ENCODE peak calls at places on chromosome 6, in four cellular contexts. One of them, this sample, is unnamed.

GRCh38 chr6:111661541-111662041 is 55.9 kb upstream of the TRAF3IP2 start:
- DNase-seq in neural crest cell: no peak
- DNase-seq in AG08396: no peak
- DNase-seq in aorta: no peak
- DNase-seq in this sample: no peak

GRCh38 chr6:16128759-16129622 is at the start of gene MYLIP:
- DNase-seq in neural crest cell: peak; percentile 95
- DNase-seq in AG08396: peak; percentile 98
- DNase-seq in aorta: peak; percentile 99
- DNase-seq in this sample: peak; percentile 97

GRCh38 chr6:144036064-144036873 is 28.2 kb upstream of the PLAGL1 start:
- DNase-seq in neural crest cell: no peak
- DNase-seq in AG08396: peak; percentile 27
- DNase-seq in aorta: no peak
- DNase-seq in this sample: no peak

GRCh38 chr6:155498370-155498769 is 42.7 kb upstream of the NOX3 start:
- DNase-seq in neural crest cell: no peak
- DNase-seq in AG08396: no peak
- DNase-seq in aorta: no peak
- DNase-seq in this sample: no peak

GRCh38 chr6:122894791-122895190 is 101.2 kb upstream of the CLVS2 start:
- DNase-seq in neural crest cell: no peak
- DNase-seq in AG08396: no peak
- DNase-seq in aorta: no peak
- DNase-seq in this sample: no peak

GRCh38 chr6:153553627-153554026 is 422.5 kb upstream of the RGS17 start:
- DNase-seq in neural crest cell: no peak
- DNase-seq in AG08396: peak; percentile 3
- DNase-seq in aorta: no peak
- DNase-seq in this sample: no peak

GRCh38 chr6:14447240-14447639 is 329.7 kb downstream of the CD83 start:
- DNase-seq in neural crest cell: no peak
- DNase-seq in AG08396: no peak
- DNase-seq in aorta: no peak
- DNase-seq in this sample: no peak

GRCh38 chr6:23663652-23664051 is 462.4 kb upstream of the NRSN1 start:
- DNase-seq in neural crest cell: no peak
- DNase-seq in AG08396: no peak
- DNase-seq in aorta: no peak
- DNase-seq in this sample: no peak

GRCh38 chr6:112429226-112429625 is 82.1 kb downstream of the RFPL4B start:
- DNase-seq in neural crest cell: no peak
- DNase-seq in AG08396: no peak
- DNase-seq in aorta: no peak
- DNase-seq in this sample: no peak

GRCh38 chr6:161443868-161444267 is 170.0 kb upstream of the AGPAT4 start:
- DNase-seq in neural crest cell: no peak
- DNase-seq in AG08396: no peak
- DNase-seq in aorta: no peak
- DNase-seq in this sample: no peak

GRCh38 chr6:111406200-111406711 is 76.8 kb downstream of the REV3L start:
- DNase-seq in neural crest cell: no peak
- DNase-seq in AG08396: no peak
- DNase-seq in aorta: no peak
- DNase-seq in this sample: no peak

GRCh38 chr6:73263570-73263909 is 544 bp upstream of the KHDC1 start:
- DNase-seq in neural crest cell: no peak
- DNase-seq in AG08396: peak; percentile 20
- DNase-seq in aorta: no peak
- DNase-seq in this sample: no peak

GRCh38 chr6:83708546-83708969 is 343 bp downstream of the SNAP91 start:
- DNase-seq in neural crest cell: peak; percentile 37
- DNase-seq in AG08396: peak; percentile 39
- DNase-seq in aorta: peak; percentile 73
- DNase-seq in this sample: no peak

GRCh38 chr6:166025149-166025898 is 142.3 kb downstream of the TBXT start:
- DNase-seq in neural crest cell: no peak
- DNase-seq in AG08396: peak; percentile 60
- DNase-seq in aorta: no peak
- DNase-seq in this sample: no peak

GRCh38 chr6:150723857-150724256 is 124.2 kb downstream of the PLEKHG1 start:
- DNase-seq in neural crest cell: no peak
- DNase-seq in AG08396: no peak
- DNase-seq in aorta: no peak
- DNase-seq in this sample: no peak

GRCh38 chr6:33440649-33441309 is 13.6 kb upstream of the ZBTB9 start:
- DNase-seq in neural crest cell: no peak
- DNase-seq in AG08396: no peak
- DNase-seq in aorta: no peak
- DNase-seq in this sample: no peak

GRCh38 chr6:117414770-117415169 is 11.0 kb downstream of the ROS1 start:
- DNase-seq in neural crest cell: no peak
- DNase-seq in AG08396: no peak
- DNase-seq in aorta: no peak
- DNase-seq in this sample: no peak

GRCh38 chr6:40907198-40907701 is 131.8 kb downstream of the UNC5CL start:
- DNase-seq in neural crest cell: no peak
- DNase-seq in AG08396: no peak
- DNase-seq in aorta: peak; percentile 81
- DNase-seq in this sample: no peak

GRCh38 chr6:21738180-21739094 is 144.9 kb downstream of the SOX4 start:
- DNase-seq in neural crest cell: no peak
- DNase-seq in AG08396: no peak
- DNase-seq in aorta: no peak
- DNase-seq in this sample: no peak

GRCh38 chr6:90162648-90163409 is 133.8 kb downstream of the BACH2 start:
- DNase-seq in neural crest cell: no peak
- DNase-seq in AG08396: no peak
- DNase-seq in aorta: no peak
- DNase-seq in this sample: no peak

GRCh38 chr6:79040083-79040482 is 38.0 kb downstream of the PHIP start:
- DNase-seq in neural crest cell: no peak
- DNase-seq in AG08396: no peak
- DNase-seq in aorta: no peak
- DNase-seq in this sample: no peak

GRCh38 chr6:79544299-79544927 is 7.2 kb upstream of the LCA5 start:
- DNase-seq in neural crest cell: no peak
- DNase-seq in AG08396: no peak
- DNase-seq in aorta: no peak
- DNase-seq in this sample: no peak

GRCh38 chr6:33249732-33250625 is 21.7 kb downstream of the VPS52 start:
- DNase-seq in neural crest cell: no peak
- DNase-seq in AG08396: peak; percentile 45
- DNase-seq in aorta: no peak
- DNase-seq in this sample: no peak

GRCh38 chr6:116887884-116888283 is 10.8 kb downstream of the RFX6 start:
- DNase-seq in neural crest cell: no peak
- DNase-seq in AG08396: no peak
- DNase-seq in aorta: no peak
- DNase-seq in this sample: no peak

GRCh38 chr6:147903931-147904330 is 395.4 kb downstream of the SAMD5 start:
- DNase-seq in neural crest cell: no peak
- DNase-seq in AG08396: no peak
- DNase-seq in aorta: no peak
- DNase-seq in this sample: no peak

GRCh38 chr6:6591778-6592388 is 3.4 kb downstream of the LY86 start:
- DNase-seq in neural crest cell: no peak
- DNase-seq in AG08396: no peak
- DNase-seq in aorta: no peak
- DNase-seq in this sample: no peak

GRCh38 chr6:72524011-72524645 is 97.7 kb upstream of the KCNQ5 start:
- DNase-seq in neural crest cell: no peak
- DNase-seq in AG08396: no peak
- DNase-seq in aorta: no peak
- DNase-seq in this sample: no peak

GRCh38 chr6:131163886-131164285 is 28.6 kb downstream of the AKAP7 start:
- DNase-seq in neural crest cell: no peak
- DNase-seq in AG08396: no peak
- DNase-seq in aorta: no peak
- DNase-seq in this sample: no peak

GRCh38 chr6:107786179-107786578 is 37.9 kb downstream of the SCML4 start:
- DNase-seq in neural crest cell: no peak
- DNase-seq in AG08396: no peak
- DNase-seq in aorta: no peak
- DNase-seq in this sample: no peak

This sample was measured in chondrocyte.